ENCODE peak calls at places on chromosome 20, in nine cellular contexts. X is GM03348, I is adipocyte, Y is mucosa of descending colon, W is NCI-H345, L is myocyte, O is H1, J is dermis blood vessel endothelial cell, U is ovary. E is an unnamed sample.

GRCh38 chr20:62723351-62723750 is 14.7 kb downstream of the NTSR1 start:
- DNase-seq in U (no peak), W (no peak), J (peak; percentile 63), X (no peak), O (no peak), L (peak; percentile 96), I (no peak), Y (peak; percentile 54), E (no peak)

GRCh38 chr20:46093531-46093930 is 3.8 kb upstream of the NCOA5 start:
- DNase-seq in L (no peak), J (no peak), W (no peak), X (no peak), Y (no peak), I (no peak), O (no peak), U (no peak), E (no peak)

GRCh38 chr20:10842116-10842515 is 168.3 kb upstream of the JAG1 start:
- DNase-seq in I (no peak), X (no peak), J (no peak), L (no peak), Y (no peak), U (no peak), W (no peak), O (no peak), E (no peak)

GRCh38 chr20:16806886-16807285 is 58.7 kb downstream of the OTOR start:
- DNase-seq in X (no peak), Y (no peak), I (no peak), W (no peak), J (no peak), U (no peak), O (no peak), L (no peak), E (no peak)

GRCh38 chr20:20603339-20603990 is 109.0 kb downstream of the RALGAPA2 start:
- DNase-seq in O (no peak), X (no peak), L (no peak), W (peak; percentile 97), J (no peak), U (no peak), Y (no peak), I (no peak), E (no peak)

GRCh38 chr20:34651200-34651599 is 25.7 kb downstream of the PIGU start:
- DNase-seq in J (no peak), U (no peak), O (no peak), L (no peak), X (no peak), W (no peak), I (no peak), Y (no peak), E (no peak)

GRCh38 chr20:44405785-44406571 is 50.5 kb downstream of the HNF4A start:
- DNase-seq in X (no peak), O (no peak), U (no peak), I (no peak), W (no peak), Y (no peak), J (no peak), L (no peak), E (no peak)

GRCh38 chr20:32645134-32645533 is 28.6 kb downstream of the C20orf203 start:
- DNase-seq in X (no peak), U (no peak), Y (no peak), O (no peak), I (no peak), W (no peak), L (no peak), J (no peak), E (no peak)

GRCh38 chr20:58717278-58718091 is 24.9 kb downstream of the NPEPL1 start:
- DNase-seq in W (no peak), J (no peak), I (no peak), L (no peak), X (peak; percentile 16), U (no peak), O (peak; percentile 46), Y (peak; percentile 43), E (no peak)